ENCODE peak calls at places on chromosomes 2 and 18, in six cellular contexts. N is activated T-helper 1 cell treated with anti-CD3 and anti-CD28 coated beads, Interleukin-2, amount 50 U/mL, for 16 hours; H is D341Med; F is stimulated activated CD4-positive, alpha-beta T cell treated with anti-CD3 and anti-CD28 coated beads, Interleukin-1b, Interleukin-23, amount 100 ng/mL, for 24 hours; V is astrocyte of the hippocampus; R is H54. T is an unnamed sample.

GRCh38 chr2:55907686-55908085 is 15.9 kb downstream of the EFEMP1 start:
- DNase-seq in N (no peak), H (no peak), F (no peak), V (no peak), R (no peak), T (no peak)

GRCh38 chr18:44903327-44903726 is 222.6 kb downstream of the SETBP1 start:
- DNase-seq in N (no peak), H (no peak), F (no peak), V (no peak), R (no peak), T (no peak)

GRCh38 chr2:43057742-43058706 is 168.4 kb downstream of the ZFP36L2 start:
- DNase-seq in N (no peak), H (no peak), F (no peak), V (no peak), R (no peak), T (peak; percentile 25)

GRCh38 chr2:55113976-55114564 is 63.8 kb upstream of the RTN4 start:
- DNase-seq in N (no peak), H (no peak), F (no peak), V (no peak), R (no peak), T (no peak)

GRCh38 chr2:224585205-224586088 is at the start of gene CUL3:
- DNase-seq in N (peak; percentile 99), H (peak; percentile 97), F (peak; percentile 99), V (peak; percentile 99), R (peak; percentile 89), T (peak; percentile 99)

GRCh38 chr18:56575819-56576663 is 62.4 kb downstream of the TXNL1 start:
- DNase-seq in N (no peak), H (peak; percentile 59), F (no peak), V (peak; percentile 80), R (peak; percentile 29), T (no peak)

GRCh38 chr2:31893093-31893492 is 117.7 kb downstream of the MEMO1 start:
- DNase-seq in N (no peak), H (no peak), F (no peak), V (no peak), R (no peak), T (no peak)

GRCh38 chr2:212539145-212539880 is 711 bp upstream of the ERBB4 start:
- DNase-seq in N (no peak), H (peak; percentile 64), F (no peak), V (peak; percentile 55), R (peak; percentile 30), T (peak; percentile 68)

GRCh38 chr18:41593276-41593675 is 361.8 kb upstream of the PIK3C3 start:
- DNase-seq in N (no peak), H (no peak), F (no peak), V (peak; percentile 27), R (no peak), T (no peak)

GRCh38 chr2:31675485-31675901 is 94.8 kb upstream of the SRD5A2 start:
- DNase-seq in N (no peak), H (no peak), F (no peak), V (no peak), R (no peak), T (no peak)

GRCh38 chr2:25309402-25309801 is 32.3 kb downstream of the DNMT3A start:
- DNase-seq in N (peak; percentile 40), H (peak; percentile 66), F (no peak), V (peak; percentile 59), R (peak; percentile 55), T (no peak)

GRCh38 chr2:105426626-105427292 is 27.9 kb upstream of the FHL2 start:
- DNase-seq in N (no peak), H (no peak), F (no peak), V (no peak), R (no peak), T (no peak)

GRCh38 chr2:168758970-168759820 is 43.2 kb upstream of the NOSTRIN start:
- DNase-seq in N (no peak), H (peak; percentile 58), F (no peak), V (peak; percentile 66), R (peak; percentile 18), T (no peak)

GRCh38 chr18:35267161-35267651 is 22.8 kb downstream of the ZSCAN30 start:
- DNase-seq in N (peak; percentile 63), H (peak; percentile 95), F (peak; percentile 57), V (peak; percentile 81), R (no peak), T (peak; percentile 85)

GRCh38 chr2:19048593-19049264 is 309.7 kb downstream of the OSR1 start:
- DNase-seq in N (no peak), H (no peak), F (no peak), V (no peak), R (no peak), T (no peak)

GRCh38 chr2:209872675-209873074 is 101.0 kb downstream of the UNC80 start:
- DNase-seq in N (no peak), H (no peak), F (no peak), V (peak; percentile 98), R (peak; percentile 8), T (peak; percentile 74)

GRCh38 chr18:36649205-36649604 is 179.6 kb downstream of the TPGS2 start:
- DNase-seq in N (no peak), H (no peak), F (no peak), V (no peak), R (no peak), T (no peak)

GRCh38 chr2:218982312-218983262 is 2.4 kb downstream of the FEV start:
- DNase-seq in N (no peak), H (no peak), F (no peak), V (no peak), R (no peak), T (no peak)

GRCh38 chr2:20501974-20502373 is 55.1 kb downstream of the RHOB start:
- DNase-seq in N (no peak), H (no peak), F (no peak), V (no peak), R (no peak), T (no peak)

GRCh38 chr18:74689251-74689650 is 91.6 kb downstream of the ZNF407 start:
- DNase-seq in N (no peak), H (no peak), F (no peak), V (peak; percentile 22), R (no peak), T (no peak)

GRCh38 chr2:200022511-200022910 is 67.1 kb downstream of the MAIP1 start:
- DNase-seq in N (no peak), H (no peak), F (no peak), V (no peak), R (no peak), T (no peak)

GRCh38 chr2:189702071-189702470 is 27.6 kb downstream of the ANKAR start:
- DNase-seq in N (no peak), H (no peak), F (no peak), V (no peak), R (no peak), T (no peak)

GRCh38 chr2:230408244-230408842 is 7.7 kb upstream of the SP100 start:
- DNase-seq in N (no peak), H (no peak), F (no peak), V (peak; percentile 39), R (peak; percentile 63), T (no peak)

GRCh38 chr2:127580167-127581049 is 44.9 kb downstream of the MYO7B start:
- DNase-seq in N (no peak), H (peak; percentile 14), F (no peak), V (no peak), R (no peak), T (no peak)

GRCh38 chr2:96308248-96308647 is 2.9 kb upstream of the SNRNP200 start:
- DNase-seq in N (no peak), H (no peak), F (no peak), V (no peak), R (no peak), T (no peak)

GRCh38 chr2:8491296-8492048 is 190.4 kb upstream of the ID2 start:
- DNase-seq in N (no peak), H (no peak), F (no peak), V (no peak), R (no peak), T (no peak)

GRCh38 chr18:57431512-57432080 is 3.6 kb upstream of the ONECUT2 start:
- DNase-seq in N (no peak), H (no peak), F (no peak), V (no peak), R (no peak), T (no peak)

T was measured in Right ventricle myocardium inferior.